ENCODE peak calls at places on chromosomes 3 and 15, in nine cellular contexts. X is CD8-positive, alpha-beta T cell; G is OCI-LY7; O is astrocyte; B is endodermal cell; N is Peyer's patch; Q is sigmoid colon; R is esophagus squamous epithelium; H is GM23248. W is an unnamed sample. For H3K36me3, the result is how much of the 10 kb centered on the place peaks cover.

GRCh38 chr3:183980408-183980807 is 37.3 kb downstream of the ABCC5 start:
- DNase-seq in X (no peak), Q (no peak), H (no peak), N (no peak), O (no peak), B (no peak), G (no peak), R (no peak), W (no peak)

GRCh38 chr15:95290376-95290973 is 1040.0 kb upstream of the NR2F2 start:
- DNase-seq in H (no peak), Q (no peak), B (no peak), G (no peak), N (no peak), X (no peak), R (no peak), O (peak), W (no peak)

GRCh38 chr15:44243146-44243545 is 45.4 kb upstream of the GOLM2 start:
- DNase-seq in N (no peak), O (no peak), B (no peak), X (no peak), R (no peak), G (no peak), Q (no peak), H (peak), W (no peak)

GRCh38 chr15:55276324-55276723 is 13.3 kb downstream of the RAB27A start:
- DNase-seq in O (no peak), R (no peak), H (no peak), G (no peak), N (no peak), Q (no peak), B (no peak), X (no peak), W (no peak)

GRCh38 chr3:177554900-177555759 is 357.8 kb upstream of the TBL1XR1 start:
- DNase-seq in B (peak), G (no peak), Q (no peak), N (no peak), X (no peak), H (peak), R (no peak), O (peak), W (no peak)

GRCh38 chr3:10357592-10358308 is 36.8 kb upstream of the SEC13 start:
- DNase-seq in X (no peak), B (no peak), Q (no peak), H (peak), G (peak), O (peak), N (no peak), R (no peak), W (no peak)

GRCh38 chr15:62783303-62783957 is 259.1 kb upstream of the TPM1 start:
- DNase-seq in N (no peak), G (no peak), X (no peak), Q (no peak), B (no peak), H (peak), O (peak), R (no peak), W (no peak)

GRCh38 chr3:122358633-122359032 is 24.4 kb downstream of the MIX23 start:
- DNase-seq in O (no peak), N (no peak), Q (no peak), B (no peak), X (no peak), R (no peak), G (no peak), H (no peak), W (no peak)

GRCh38 chr3:129738189-129738588 is 131.7 kb upstream of the PLXND1 start:
- DNase-seq in H (no peak), O (no peak), X (no peak), B (no peak), N (no peak), R (no peak), Q (no peak), G (no peak), W (no peak)

GRCh38 chr15:63800245-63800644 is 33.5 kb downstream of the HERC1 start:
- DNase-seq in R (no peak), N (no peak), Q (no peak), G (no peak), B (no peak), X (no peak), O (no peak), H (no peak), W (no peak)

GRCh38 chr3:71450985-71451560 is 132.5 kb downstream of the FOXP1 start:
- DNase-seq in H (no peak), R (no peak), G (peak), B (no peak), X (no peak), N (no peak), Q (no peak), O (no peak), W (no peak)

GRCh38 chr15:75446146-75446545 is 5.3 kb downstream of the SIN3A start:
- DNase-seq in X (no peak), N (no peak), G (peak), B (no peak), H (no peak), Q (no peak), R (no peak), O (no peak), W (no peak)

GRCh38 chr15:99511529-99511864 is 54.3 kb upstream of the MEF2A start:
- DNase-seq in N (no peak), O (peak), G (peak), Q (no peak), H (peak), X (no peak), R (no peak), B (no peak), W (no peak)

GRCh38 chr15:81293728-81294500 is 30.0 kb downstream of the STARD5 start:
- DNase-seq in N (peak), X (peak), R (no peak), B (no peak), O (no peak), G (peak), H (no peak), Q (no peak), W (no peak)

GRCh38 chr15:45454825-45455224 is 67.7 kb downstream of the SLC30A4 start:
- DNase-seq in O (peak), R (no peak), H (peak), G (peak), B (no peak), Q (peak), N (peak), X (peak), W (peak)

GRCh38 chr15:53534105-53534839 is 225.2 kb downstream of the WDR72 start:
- DNase-seq in H (no peak), G (no peak), B (no peak), N (no peak), R (no peak), O (no peak), Q (no peak), X (no peak), W (no peak)
- H3K27ac ChIP-seq in H (no peak), G (no peak), B (no peak), N (no peak), R (no peak), O (no peak), Q (no peak), X (no peak), W (no peak)

DNA sequence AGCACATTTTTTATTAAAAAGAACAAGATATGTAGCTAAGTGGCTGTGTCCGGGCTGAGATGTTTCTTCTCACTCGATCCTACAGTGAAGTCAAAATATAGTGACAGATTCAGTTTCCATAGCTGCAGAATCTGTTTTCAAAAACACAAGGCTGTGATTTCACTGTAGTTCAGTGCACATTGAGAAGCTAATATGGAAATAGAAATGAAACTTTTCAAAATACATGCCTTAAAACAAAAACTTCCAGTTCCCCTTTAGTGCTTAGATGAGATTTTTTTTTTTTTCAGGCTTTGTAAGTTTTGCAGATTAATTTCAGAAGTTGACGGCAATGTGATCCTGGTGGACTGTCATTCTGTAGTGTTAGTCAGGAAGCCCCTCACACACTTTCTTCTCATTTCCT is 23.8 kb upstream of the TRAK1 start:
- DNase-seq in Q (no peak), O (peak), R (no peak), B (no peak), H (peak), G (peak), X (no peak), N (no peak), W (no peak)
- H3K4me3 ChIP-seq in Q (no peak), O (no peak), R (no peak), B (no peak), H (peak), G (peak), X (no peak), N (no peak), W (no peak)

GRCh38 chr3:136891934-136892855 is 30.2 kb downstream of the NCK1 start:
- DNase-seq in N (no peak), H (no peak), X (no peak), O (no peak), Q (no peak), B (no peak), R (no peak), G (no peak), W (no peak)
- H3K36me3 ChIP-seq in N (under half), H (under half), X (under half), O (under half), Q (under half), B (under half), R (under half), G (half or more), W (under half)

GRCh38 chr3:188262488-188262887 is 108.5 kb downstream of the LPP start:
- DNase-seq in Q (no peak), H (no peak), R (no peak), O (no peak), X (no peak), N (no peak), G (no peak), B (no peak), W (no peak)
- H3K27ac ChIP-seq in Q (peak), H (peak), R (peak), O (peak), X (no peak), N (peak), G (no peak), B (no peak), W (peak)

GRCh38 chr3:157132936-157133335 is 27.0 kb downstream of the CCNL1 start:
- DNase-seq in N (no peak), X (no peak), H (peak), R (no peak), Q (no peak), G (no peak), B (no peak), O (no peak), W (peak)

GRCh38 chr3:157130138-157130880 is 29.6 kb downstream of the CCNL1 start:
- DNase-seq in Q (peak), R (no peak), G (peak), N (peak), O (peak), H (peak), B (peak), X (peak), W (peak)

GRCh38 chr3:157132341-157132740 is 27.6 kb downstream of the CCNL1 start:
- DNase-seq in X (no peak), H (peak), Q (no peak), O (no peak), R (no peak), G (no peak), B (no peak), N (no peak), W (no peak)

GRCh38 chr3:157130881-157131251 is 29.1 kb downstream of the CCNL1 start:
- DNase-seq in N (no peak), R (no peak), B (peak), G (no peak), Q (no peak), H (no peak), O (no peak), X (no peak), W (no peak)

DNA sequence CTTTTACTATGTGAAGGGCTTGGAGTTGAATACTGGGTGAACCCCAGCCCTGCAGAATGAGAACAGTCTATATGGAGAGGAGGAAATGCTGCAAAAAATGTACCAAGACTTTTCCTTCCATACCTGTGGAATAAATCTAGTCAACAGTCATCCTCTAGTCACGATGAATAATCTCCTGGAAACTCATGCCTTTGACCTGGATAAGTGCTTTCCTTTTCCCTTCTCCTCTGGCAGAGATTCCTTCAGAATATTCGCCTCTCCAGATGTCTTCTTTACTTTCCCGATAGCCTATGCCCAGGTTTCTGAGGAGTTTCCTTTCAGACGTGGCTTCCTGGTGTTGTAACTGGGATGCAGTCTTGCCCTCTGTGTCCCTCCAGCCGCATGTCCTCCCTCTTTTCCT is 28.1 kb downstream of the CCNL1 start:
- DNase-seq in O (peak), G (no peak), R (no peak), H (peak), N (no peak), B (no peak), X (no peak), Q (no peak), W (no peak)
- H3K4me3 ChIP-seq in O (no peak), G (no peak), R (no peak), H (no peak), N (no peak), B (no peak), X (no peak), Q (no peak), W (no peak)

GRCh38 chr3:48684054-48684349 is 1.7 kb downstream of the NCKIPSD start:
- DNase-seq in O (no peak), G (no peak), Q (no peak), H (peak), X (no peak), N (no peak), R (no peak), B (no peak), W (no peak)
- H3K36me3 ChIP-seq in O (under half), G (half or more), Q (half or more), H (under half), X (under half), N (under half), R (under half), B (half or more), W (under half)

GRCh38 chr3:107734317-107734716 is 211.6 kb downstream of the BBX start:
- DNase-seq in O (no peak), H (no peak), R (no peak), N (no peak), G (no peak), B (no peak), Q (no peak), X (no peak), W (no peak)
- H3K27ac ChIP-seq in O (no peak), H (no peak), R (no peak), N (no peak), G (no peak), B (no peak), Q (no peak), X (no peak), W (no peak)

GRCh38 chr3:194399166-194399565 is at the start of gene GP5:
- DNase-seq in X (no peak), Q (no peak), G (no peak), N (no peak), H (no peak), R (no peak), O (no peak), B (no peak), W (no peak)
- H3K4me3 ChIP-seq in X (peak), Q (no peak), G (no peak), N (no peak), H (no peak), R (peak), O (peak), B (peak), W (peak)

GRCh38 chr3:42610978-42611377 is 10.5 kb downstream of the NKTR start:
- DNase-seq in G (no peak), O (no peak), H (peak), X (no peak), B (no peak), R (no peak), Q (no peak), N (no peak), W (no peak)

GRCh38 chr3:42608586-42608985 is 8.1 kb downstream of the NKTR start:
- DNase-seq in B (no peak), R (no peak), H (peak), G (no peak), O (no peak), X (no peak), N (no peak), Q (peak), W (no peak)

GRCh38 chr3:42612928-42613327 is 12.4 kb downstream of the NKTR start:
- DNase-seq in X (no peak), O (no peak), G (peak), B (no peak), R (no peak), Q (no peak), H (no peak), N (no peak), W (no peak)

GRCh38 chr3:42612147-42612680 is 11.7 kb downstream of the NKTR start:
- DNase-seq in R (no peak), Q (no peak), B (no peak), N (no peak), G (no peak), H (no peak), O (no peak), X (no peak), W (no peak)

DNA sequence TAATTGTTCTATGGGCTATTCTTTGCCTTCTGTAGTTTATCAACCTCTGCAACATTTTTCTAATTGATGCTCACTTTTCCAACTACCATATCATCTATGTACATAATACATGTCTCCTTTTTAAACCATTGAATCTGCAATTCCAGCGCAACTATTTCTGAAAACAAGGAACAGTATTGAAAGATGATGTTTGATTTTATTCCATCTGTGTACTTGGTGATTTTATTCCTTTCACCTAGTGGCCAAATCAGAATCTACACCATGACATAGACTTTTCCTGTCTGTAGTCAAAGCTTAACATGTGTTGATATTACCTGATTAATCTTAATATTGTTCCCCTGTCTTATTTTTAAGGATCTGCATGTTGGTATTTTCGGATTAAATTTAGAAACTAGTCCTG is 13.0 kb downstream of the NKTR start:
- DNase-seq in Q (no peak), B (no peak), H (peak), G (peak), X (no peak), N (no peak), O (no peak), R (no peak), W (no peak)
- H3K36me3 ChIP-seq in Q (under half), B (half or more), H (under half), G (half or more), X (under half), N (under half), O (under half), R (under half), W (under half)